ENCODE peak calls at places on chromosomes 3 and 15, in five cellular contexts. E, L, R, J and X are unnamed samples.

GRCh38 chr15:91973481-91973880 is 120.0 kb downstream of the SLCO3A1 start:
- DNase-seq in R (no peak), L (no peak), J (no peak), E (no peak), X (no peak)

GRCh38 chr3:127700406-127700805 is 27.7 kb downstream of the ABTB1 start:
- DNase-seq in L (no peak), R (no peak), J (no peak), E (peak), X (no peak)

GRCh38 chr15:39747326-39747725 is 35.3 kb downstream of the FSIP1 start:
- DNase-seq in L (no peak), E (no peak), J (no peak), R (no peak), X (no peak)

GRCh38 chr3:48694610-48695051 is 8.9 kb upstream of the NCKIPSD start:
- DNase-seq in L (peak), J (no peak), E (peak), R (no peak), X (no peak)

GRCh38 chr3:129333891-129334290 is 55.2 kb downstream of the HMCES start:
- DNase-seq in L (no peak), J (no peak), E (no peak), R (no peak), X (no peak)

GRCh38 chr15:71117906-71118305 is 2.6 kb downstream of the THSD4 start:
- DNase-seq in E (no peak), J (no peak), L (no peak), R (no peak), X (no peak)

GRCh38 chr3:68151359-68151758 is 496.9 kb upstream of the SUCLG2 start:
- DNase-seq in E (no peak), J (no peak), L (no peak), R (no peak), X (no peak)

GRCh38 chr3:59064276-59064675 is 14.5 kb upstream of the CFAP20DC start:
- DNase-seq in E (no peak), L (no peak), R (no peak), J (no peak), X (no peak)

GRCh38 chr15:69367231-69367630 is 46.9 kb upstream of the KIF23 start:
- DNase-seq in L (no peak), J (no peak), E (no peak), R (no peak), X (no peak)

GRCh38 chr15:45205192-45205591 is 17.4 kb upstream of the SHF start:
- DNase-seq in R (peak), L (peak), E (no peak), J (peak), X (peak)

GRCh38 chr3:18809640-18810305 is 338.5 kb upstream of the KCNH8 start:
- DNase-seq in R (no peak), E (no peak), L (no peak), J (no peak), X (no peak)

GRCh38 chr3:56917740-56918568 is 116.2 kb upstream of the ARHGEF3 start:
- DNase-seq in R (no peak), L (no peak), J (no peak), E (no peak), X (peak)

GRCh38 chr3:162780313-162780712 is 1283.7 kb downstream of the OTOL1 start:
- DNase-seq in R (no peak), L (no peak), J (no peak), E (no peak), X (no peak)

GRCh38 chr3:122973893-122974615 is 53.5 kb downstream of the SEMA5B start:
- DNase-seq in L (peak), E (no peak), J (no peak), R (peak), X (no peak)

GRCh38 chr15:92629975-92630626 is 25.5 kb downstream of the FAM174B start:
- DNase-seq in E (no peak), R (no peak), L (no peak), J (no peak), X (no peak)

GRCh38 chr3:10848261-10848660 is 32.2 kb downstream of the SLC6A11 start:
- DNase-seq in E (no peak), R (no peak), L (no peak), J (no peak), X (no peak)

GRCh38 chr3:184289426-184289938 is 9.6 kb upstream of the PSMD2 start:
- DNase-seq in J (peak), E (peak), L (peak), R (peak), X (peak)

GRCh38 chr3:62876064-62876463 is 848 bp upstream of the CADPS start:
- DNase-seq in R (peak), E (no peak), J (no peak), L (peak), X (peak)

GRCh38 chr3:61627768-61628185 is 66.4 kb downstream of the PTPRG start:
- DNase-seq in R (no peak), L (no peak), J (no peak), E (no peak), X (no peak)

GRCh38 chr3:72985576-72985975 is 11.0 kb upstream of the PPP4R2 start:
- DNase-seq in J (no peak), R (no peak), L (no peak), E (no peak), X (no peak)

GRCh38 chr3:23735575-23736326 is 70.0 kb upstream of the UBE2E1 start:
- DNase-seq in L (peak), J (peak), E (no peak), R (peak), X (no peak)

GRCh38 chr15:83206387-83206970 is 1.1 kb downstream of the HDGFL3 start:
- DNase-seq in E (no peak), R (no peak), J (peak), L (no peak), X (peak)

GRCh38 chr15:48582472-48583235 is 62.9 kb downstream of the FBN1 start:
- DNase-seq in J (no peak), L (no peak), E (no peak), R (no peak), X (no peak)

GRCh38 chr3:16897254-16897926 is 12.6 kb downstream of the PLCL2 start:
- DNase-seq in J (no peak), L (no peak), R (peak), E (no peak), X (no peak)

GRCh38 chr15:41689083-41689482 is 28.9 kb downstream of the MGA start:
- DNase-seq in R (no peak), J (no peak), E (no peak), L (no peak), X (no peak)

GRCh38 chr3:185733980-185734724 is 90.7 kb downstream of the IGF2BP2 start:
- DNase-seq in J (peak), E (no peak), L (no peak), R (peak), X (peak)